ENCODE peak calls at places on chromosomes 12 and 14, in four cellular contexts. One of them, this sample, is unnamed.

GRCh38 chr12:98002887-98003493 is 512.4 kb upstream of the TMPO start:
- DNase-seq in AG04450: no peak
- DNase-seq in pulmonary artery endothelial cell: no peak
- DNase-seq in AG08395: no peak
- DNase-seq in this sample: no peak

GRCh38 chr12:120649442-120650248 is 9.2 kb downstream of the CABP1 start:
- DNase-seq in pulmonary artery endothelial cell: no peak
- DNase-seq in AG04450: no peak
- DNase-seq in AG08395: no peak
- DNase-seq in this sample: no peak

GRCh38 chr12:120640840-120641833 is 711 bp downstream of the CABP1 start:
- DNase-seq in AG04450: no peak
- DNase-seq in pulmonary artery endothelial cell: no peak
- DNase-seq in AG08395: peak
- DNase-seq in this sample: peak

GRCh38 chr14:90256354-90257131 is at the start of gene PSMC1:
- DNase-seq in AG04450: peak
- DNase-seq in pulmonary artery endothelial cell: peak
- DNase-seq in AG08395: peak
- DNase-seq in this sample: peak

GRCh38 chr12:112837629-112838191 is 46.2 kb downstream of the RPH3A start:
- DNase-seq in pulmonary artery endothelial cell: no peak
- DNase-seq in AG08395: peak
- DNase-seq in AG04450: no peak
- DNase-seq in this sample: no peak

GRCh38 chr14:101814869-101815268 is 53.4 kb downstream of the PPP2R5C start:
- DNase-seq in AG08395: no peak
- DNase-seq in AG04450: no peak
- DNase-seq in pulmonary artery endothelial cell: no peak
- DNase-seq in this sample: no peak

GRCh38 chr12:16844875-16845274 is 238.9 kb upstream of the LMO3 start:
- DNase-seq in AG08395: no peak
- DNase-seq in pulmonary artery endothelial cell: no peak
- DNase-seq in AG04450: no peak
- DNase-seq in this sample: no peak

GRCh38 chr12:4355843-4356327 is 23.6 kb downstream of the FGF23 start:
- DNase-seq in pulmonary artery endothelial cell: no peak
- DNase-seq in AG08395: no peak
- DNase-seq in AG04450: no peak
- DNase-seq in this sample: peak

GRCh38 chr12:128840862-128841468 is 12.3 kb upstream of the GLT1D1 start:
- DNase-seq in AG04450: no peak
- DNase-seq in pulmonary artery endothelial cell: no peak
- DNase-seq in AG08395: no peak
- DNase-seq in this sample: no peak

GRCh38 chr12:114407034-114407420 is 1.1 kb upstream of the TBX5 start:
- DNase-seq in AG08395: no peak
- DNase-seq in pulmonary artery endothelial cell: no peak
- DNase-seq in AG04450: no peak
- DNase-seq in this sample: no peak

GRCh38 chr12:51262758-51263177 is 7.4 kb downstream of the SMAGP start:
- DNase-seq in pulmonary artery endothelial cell: no peak
- DNase-seq in AG08395: peak
- DNase-seq in AG04450: no peak
- DNase-seq in this sample: peak

GRCh38 chr12:120365675-120366340 is 3.2 kb downstream of the MSI1 start:
- DNase-seq in AG08395: no peak
- DNase-seq in pulmonary artery endothelial cell: no peak
- DNase-seq in AG04450: no peak
- DNase-seq in this sample: peak

This sample was measured in Peyer's patch.